ENCODE peak calls at places on chromosomes 6 and 20, in four cellular contexts. One of them, this sample, is unnamed.

GRCh38 chr20:2519115-2519815 is 10.6 kb upstream of the ZNF343 start:
- DNase-seq in IMR-90: peak; percentile 87
- DNase-seq in mesenchymal stem cell: peak; percentile 73
- DNase-seq in PC-3: no peak
- DNase-seq in this sample: no peak

GRCh38 chr6:107894821-107895396 is 63.1 kb downstream of the SEC63 start:
- DNase-seq in PC-3: peak; percentile 31
- DNase-seq in IMR-90: no peak
- DNase-seq in mesenchymal stem cell: no peak
- DNase-seq in this sample: no peak

GRCh38 chr6:136225496-136225895 is 24.6 kb downstream of the MTFR2 start:
- DNase-seq in PC-3: no peak
- DNase-seq in mesenchymal stem cell: peak; percentile 34
- DNase-seq in IMR-90: peak; percentile 31
- DNase-seq in this sample: no peak

GRCh38 chr6:133542056-133542821 is 301.1 kb downstream of the EYA4 start:
- DNase-seq in IMR-90: peak; percentile 33
- DNase-seq in mesenchymal stem cell: no peak
- DNase-seq in PC-3: peak; percentile 55
- DNase-seq in this sample: peak; percentile 26

GRCh38 chr6:142376115-142376514 is 74.3 kb downstream of the ADGRG6 start:
- DNase-seq in PC-3: peak; percentile 76
- DNase-seq in mesenchymal stem cell: no peak
- DNase-seq in IMR-90: no peak
- DNase-seq in this sample: no peak

GRCh38 chr6:48325701-48326100 is 214.7 kb upstream of the PTCHD4 start:
- DNase-seq in IMR-90: peak; percentile 50
- DNase-seq in mesenchymal stem cell: peak; percentile 57
- DNase-seq in PC-3: no peak
- DNase-seq in this sample: no peak

GRCh38 chr20:14055127-14055742 is 59.9 kb downstream of the MACROD2 start:
- DNase-seq in IMR-90: peak; percentile 61
- DNase-seq in PC-3: peak; percentile 83
- DNase-seq in mesenchymal stem cell: peak; percentile 57
- DNase-seq in this sample: no peak

GRCh38 chr6:139137716-139138115 is 2.8 kb downstream of the HECA start:
- DNase-seq in mesenchymal stem cell: no peak
- DNase-seq in IMR-90: no peak
- DNase-seq in PC-3: no peak
- DNase-seq in this sample: no peak

GRCh38 chr20:62924567-62925419 is 1.5 kb downstream of the DIDO1 start:
- DNase-seq in PC-3: peak; percentile 47
- DNase-seq in IMR-90: peak; percentile 34
- DNase-seq in mesenchymal stem cell: peak; percentile 65
- DNase-seq in this sample: no peak

GRCh38 chr6:20539387-20539786 is 5.1 kb downstream of the CDKAL1 start:
- DNase-seq in PC-3: no peak
- DNase-seq in IMR-90: no peak
- DNase-seq in mesenchymal stem cell: no peak
- DNase-seq in this sample: no peak

GRCh38 chr6:150672792-150673191 is 73.1 kb downstream of the PLEKHG1 start:
- DNase-seq in IMR-90: no peak
- DNase-seq in PC-3: no peak
- DNase-seq in mesenchymal stem cell: no peak
- DNase-seq in this sample: no peak

GRCh38 chr6:132000296-132000695 is 49.1 kb upstream of the CCN2 start:
- DNase-seq in IMR-90: no peak
- DNase-seq in PC-3: no peak
- DNase-seq in mesenchymal stem cell: no peak
- DNase-seq in this sample: no peak

GRCh38 chr6:15481414-15481813 is 181.4 kb downstream of the DTNBP1 start:
- DNase-seq in mesenchymal stem cell: no peak
- DNase-seq in IMR-90: no peak
- DNase-seq in PC-3: no peak
- DNase-seq in this sample: no peak

GRCh38 chr6:10662207-10662606 is 32.2 kb downstream of the C6orf52 start:
- DNase-seq in mesenchymal stem cell: no peak
- DNase-seq in PC-3: no peak
- DNase-seq in IMR-90: no peak
- DNase-seq in this sample: no peak

GRCh38 chr6:43910638-43911353 is 140.8 kb downstream of the VEGFA start:
- DNase-seq in mesenchymal stem cell: peak; percentile 82
- DNase-seq in PC-3: no peak
- DNase-seq in IMR-90: peak; percentile 86
- DNase-seq in this sample: peak; percentile 5

GRCh38 chr6:37303091-37303620 is 45.2 kb upstream of the TMEM217 start:
- DNase-seq in mesenchymal stem cell: no peak
- DNase-seq in IMR-90: no peak
- DNase-seq in PC-3: no peak
- DNase-seq in this sample: no peak

GRCh38 chr20:37336369-37337207 is 9.4 kb upstream of the SRC start:
- DNase-seq in mesenchymal stem cell: peak; percentile 71
- DNase-seq in IMR-90: peak; percentile 20
- DNase-seq in PC-3: no peak
- DNase-seq in this sample: peak; percentile 74

GRCh38 chr6:57265755-57266221 is 43.7 kb upstream of the RAB23 start:
- DNase-seq in PC-3: peak; percentile 69
- DNase-seq in IMR-90: peak; percentile 72
- DNase-seq in mesenchymal stem cell: peak; percentile 59
- DNase-seq in this sample: peak; percentile 43

DNA sequence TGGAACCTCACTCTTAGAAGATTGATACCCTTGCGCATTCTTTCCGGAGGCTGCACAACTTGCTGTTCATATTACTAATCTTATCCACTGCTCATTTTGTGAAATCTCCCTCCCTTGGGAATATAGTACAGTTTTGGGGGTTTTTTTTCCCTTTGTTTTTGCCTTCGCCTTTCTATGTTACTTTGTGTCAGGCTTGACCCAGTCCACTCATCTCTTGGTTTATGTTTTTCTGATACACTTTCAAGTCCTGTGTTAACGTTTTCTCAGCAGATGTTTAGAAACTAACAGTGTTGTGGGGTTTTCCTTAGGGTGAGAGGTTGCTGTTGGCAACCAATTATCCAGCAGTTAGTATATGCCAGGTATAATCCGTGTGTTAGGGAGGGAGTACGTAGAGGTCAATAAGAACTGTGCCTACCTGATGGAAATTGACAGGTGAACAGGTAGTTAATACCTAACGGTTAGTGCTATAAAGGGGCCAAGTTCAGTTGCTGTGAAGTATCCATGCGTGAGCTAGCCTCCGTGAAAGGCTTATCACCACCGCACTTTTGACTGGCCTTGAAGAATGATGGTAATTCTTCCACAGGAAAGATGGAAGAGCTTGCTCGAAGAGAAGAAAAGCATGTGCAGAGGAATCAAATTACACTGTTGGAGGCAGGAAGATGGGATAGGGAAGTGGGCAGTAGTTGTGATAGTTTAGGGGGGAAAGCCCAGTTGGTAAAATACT is 1.4 kb downstream of the NFYA start:
- DNase-seq in IMR-90: peak; percentile 41
- DNase-seq in PC-3: peak; percentile 35
- DNase-seq in mesenchymal stem cell: peak; percentile 58
- DNase-seq in this sample: peak; percentile 85
- H3K4me1 ChIP-seq in IMR-90: peaks cover 3% of the 10 kb centered on the region
- H3K4me1 ChIP-seq in PC-3: peaks cover 46% of the 10 kb centered on the region
- H3K4me1 ChIP-seq in mesenchymal stem cell: no peaks in the 10 kb centered on the region
- H3K4me1 ChIP-seq in this sample: peaks cover 21% of the 10 kb centered on the region

DNA sequence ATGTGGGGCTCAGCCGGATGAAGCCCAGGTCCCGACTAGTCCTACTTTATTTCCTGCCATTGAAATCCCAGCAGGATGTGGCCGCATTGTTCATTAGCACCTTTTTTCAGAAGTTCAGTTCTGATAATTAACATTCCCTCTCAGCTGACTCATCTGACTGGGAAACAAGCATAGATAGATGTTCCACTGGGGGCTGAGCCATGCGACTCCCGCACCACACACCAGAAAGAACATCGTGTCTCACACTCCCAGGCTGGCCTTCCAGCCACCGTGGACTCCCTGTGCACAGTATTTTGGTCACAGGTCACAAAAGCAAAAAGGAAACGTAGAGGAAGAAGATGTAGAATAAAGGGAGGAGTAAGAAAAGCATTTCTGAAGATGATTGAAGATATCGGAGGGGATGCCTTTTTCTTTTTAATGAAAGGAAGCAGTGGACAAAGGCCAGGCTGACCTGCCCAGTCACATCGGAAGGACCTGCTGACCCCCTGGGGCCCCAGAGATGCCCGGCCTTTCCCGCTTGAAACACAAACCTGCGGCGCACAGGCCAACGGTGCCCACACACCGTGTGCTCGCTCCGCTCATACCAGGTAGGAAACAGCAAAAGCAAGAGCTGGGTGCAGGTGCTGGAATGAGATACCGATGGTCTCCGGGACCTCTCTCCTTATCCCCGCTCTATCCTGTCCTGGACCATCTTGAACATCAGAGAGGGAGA is 11.8 kb downstream of the RPS6KA2 start:
- DNase-seq in PC-3: no peak
- DNase-seq in mesenchymal stem cell: peak; percentile 73
- DNase-seq in IMR-90: no peak
- DNase-seq in this sample: no peak
- H3K9me3 ChIP-seq in PC-3: no peaks in the 10 kb centered on the region
- H3K9me3 ChIP-seq in mesenchymal stem cell: no peaks in the 10 kb centered on the region
- H3K9me3 ChIP-seq in IMR-90: no peaks in the 10 kb centered on the region
- H3K9me3 ChIP-seq in this sample: no peaks in the 10 kb centered on the region

GRCh38 chr20:58306421-58307261 is 2.9 kb upstream of the RAB22A start:
- DNase-seq in IMR-90: peak; percentile 76
- DNase-seq in PC-3: peak; percentile 57
- DNase-seq in mesenchymal stem cell: peak; percentile 65
- DNase-seq in this sample: peak; percentile 86
- H2AFZ ChIP-seq in IMR-90: no peak overlapping the region
- H2AFZ ChIP-seq in PC-3: no peak overlapping the region
- H2AFZ ChIP-seq in mesenchymal stem cell: no peak overlapping the region
- H2AFZ ChIP-seq in this sample: no peak overlapping the region

GRCh38 chr20:24646331-24646730 is 176.9 kb downstream of the SYNDIG1 start:
- DNase-seq in PC-3: no peak
- DNase-seq in mesenchymal stem cell: no peak
- DNase-seq in IMR-90: no peak
- DNase-seq in this sample: no peak

GRCh38 chr20:24647713-24648112 is 178.3 kb downstream of the SYNDIG1 start:
- DNase-seq in IMR-90: no peak
- DNase-seq in mesenchymal stem cell: no peak
- DNase-seq in PC-3: no peak
- DNase-seq in this sample: no peak

GRCh38 chr20:24650091-24650490 is 180.7 kb downstream of the SYNDIG1 start:
- DNase-seq in IMR-90: peak; percentile 89
- DNase-seq in mesenchymal stem cell: peak; percentile 66
- DNase-seq in PC-3: peak; percentile 74
- DNase-seq in this sample: peak; percentile 82

GRCh38 chr20:24648919-24649318 is 179.5 kb downstream of the SYNDIG1 start:
- DNase-seq in PC-3: no peak
- DNase-seq in IMR-90: no peak
- DNase-seq in mesenchymal stem cell: no peak
- DNase-seq in this sample: no peak

DNA sequence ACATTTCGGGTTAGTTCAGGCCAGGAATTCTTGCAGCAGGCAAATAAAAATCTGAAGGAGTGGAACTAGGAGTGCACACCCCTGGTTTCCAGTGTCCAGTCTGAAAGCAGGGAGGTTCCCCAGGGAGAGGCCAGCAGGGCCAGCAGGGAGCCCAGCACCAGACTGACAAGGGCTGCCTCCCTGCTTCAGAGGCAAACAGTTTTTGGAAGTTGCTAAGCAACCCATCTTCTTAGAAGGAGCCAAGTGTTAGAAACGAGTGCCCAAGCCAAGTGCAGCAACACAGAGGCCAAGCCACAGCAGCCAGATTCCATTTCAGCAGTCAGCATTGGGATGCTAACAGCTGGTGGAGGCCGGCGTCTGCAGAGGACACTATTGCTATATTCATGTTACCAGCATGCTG is 179.1 kb downstream of the SYNDIG1 start:
- DNase-seq in PC-3: no peak
- DNase-seq in mesenchymal stem cell: no peak
- DNase-seq in IMR-90: no peak
- DNase-seq in this sample: peak; percentile 56
- H3K4me1 ChIP-seq in PC-3: peaks cover 37% of the 10 kb centered on the region
- H3K4me1 ChIP-seq in mesenchymal stem cell: peaks cover 26% of the 10 kb centered on the region
- H3K4me1 ChIP-seq in IMR-90: peaks cover 22% of the 10 kb centered on the region
- H3K4me1 ChIP-seq in this sample: peaks cover 51% of the 10 kb centered on the region

GRCh38 chr20:44727039-44727438 is 11.9 kb downstream of the CCN5 start:
- DNase-seq in mesenchymal stem cell: no peak
- DNase-seq in PC-3: no peak
- DNase-seq in IMR-90: no peak
- DNase-seq in this sample: no peak
- H3K9me3 ChIP-seq in mesenchymal stem cell: no peaks in the 10 kb centered on the region
- H3K9me3 ChIP-seq in PC-3: no peaks in the 10 kb centered on the region
- H3K9me3 ChIP-seq in IMR-90: no peaks in the 10 kb centered on the region
- H3K9me3 ChIP-seq in this sample: no peaks in the 10 kb centered on the region

DNA sequence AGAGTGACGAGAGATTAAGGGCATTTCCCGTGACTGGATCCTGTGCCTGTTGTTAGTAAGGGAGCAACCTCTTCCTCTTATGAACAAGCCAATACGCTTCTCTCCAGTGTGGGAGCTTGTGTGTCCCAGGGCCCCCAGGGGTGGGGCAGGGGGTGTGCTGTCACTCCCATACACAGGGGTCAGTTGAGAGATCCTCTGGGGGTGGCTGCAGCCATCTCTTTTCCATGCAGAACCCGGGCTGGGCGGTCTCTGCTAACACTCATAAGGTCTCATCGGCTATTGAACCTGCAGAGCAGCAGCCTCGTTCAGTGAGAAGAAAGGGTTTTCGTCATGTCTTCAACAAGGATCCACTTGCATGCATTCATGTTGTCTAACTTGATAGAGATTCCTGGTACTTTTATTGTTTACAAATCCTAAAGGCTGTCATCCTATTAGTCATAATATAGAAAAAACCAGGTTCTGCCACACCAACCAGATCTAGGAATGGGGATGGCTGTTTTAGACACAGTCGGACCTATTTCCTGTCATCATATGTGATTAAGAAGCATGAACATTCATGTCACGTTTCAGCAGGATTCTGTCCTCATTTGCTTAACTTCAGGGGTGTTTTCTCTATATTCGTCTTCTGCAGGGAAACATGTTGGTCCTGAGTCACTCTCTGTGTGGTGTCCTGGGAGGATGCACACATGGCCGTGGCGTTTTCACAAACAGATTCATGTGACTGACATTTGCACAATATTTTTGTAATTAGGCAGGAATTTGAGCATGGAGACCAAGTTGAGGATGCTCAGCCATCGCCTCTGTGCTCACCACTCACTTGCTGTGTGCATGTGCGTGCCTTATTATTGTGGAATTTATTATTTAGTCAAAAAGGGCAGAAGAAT is 13.3 kb upstream of the THBS2 start:
- DNase-seq in PC-3: peak; percentile 24
- DNase-seq in IMR-90: peak; percentile 46
- DNase-seq in mesenchymal stem cell: no peak
- DNase-seq in this sample: peak; percentile 61
- H2AFZ ChIP-seq in PC-3: no peak overlapping the region
- H2AFZ ChIP-seq in IMR-90: peak overlapping the region; percentile 61
- H2AFZ ChIP-seq in mesenchymal stem cell: no peak overlapping the region
- H2AFZ ChIP-seq in this sample: no peak overlapping the region

This sample was measured in osteoblast.